ENCODE peak calls at places on chromosomes 12 and 14, in six cellular contexts. C is astrocyte; P is CD8-positive, alpha-beta memory T cell; O is endodermal cell; E is choroid plexus epithelial cell; Q is stomach. V is an unnamed sample.

GRCh38 chr14:44112774-44113460 is 394.2 kb downstream of the FSCB start:
- DNase-seq in Q (no peak), C (no peak), E (no peak), O (no peak), P (no peak), V (no peak)

GRCh38 chr12:32106153-32106516 is 512 bp upstream of the BICD1 start:
- DNase-seq in O (no peak), E (no peak), C (no peak), P (no peak), Q (no peak), V (no peak)

GRCh38 chr14:86462193-86462592 is 932.2 kb downstream of the FLRT2 start:
- DNase-seq in O (peak), E (peak), Q (no peak), P (no peak), C (no peak), V (peak)

GRCh38 chr12:108190529-108190928 is 61.4 kb downstream of the WSCD2 start:
- DNase-seq in P (no peak), Q (no peak), C (no peak), O (no peak), E (no peak), V (peak)

GRCh38 chr12:128794661-128795529 is 28.9 kb downstream of the SLC15A4 start:
- DNase-seq in P (no peak), Q (peak), E (no peak), C (no peak), O (no peak), V (no peak)

GRCh38 chr12:113130457-113131135 is 5.0 kb downstream of the RASAL1 start:
- DNase-seq in E (no peak), C (no peak), P (no peak), Q (no peak), O (peak), V (peak)

GRCh38 chr14:105941226-105942166 is 415.1 kb downstream of the TMEM121 start:
- DNase-seq in O (no peak), Q (no peak), E (no peak), C (no peak), P (no peak), V (no peak)

GRCh38 chr12:84572186-84572585 is 340.4 kb downstream of the SLC6A15 start:
- DNase-seq in O (no peak), Q (no peak), E (peak), C (peak), P (no peak), V (no peak)

GRCh38 chr12:132049876-132050275 is 94.2 kb downstream of the DDX51 start:
- DNase-seq in Q (no peak), C (no peak), E (no peak), O (no peak), P (no peak), V (no peak)

GRCh38 chr14:89489796-89490506 is 72.9 kb upstream of the FOXN3 start:
- DNase-seq in O (no peak), P (no peak), E (no peak), Q (no peak), C (no peak), V (peak)

GRCh38 chr12:120710805-120711296 is 593 bp downstream of the UNC119B start:
- DNase-seq in C (no peak), O (peak), P (peak), E (no peak), Q (no peak), V (peak)

GRCh38 chr14:67389261-67389660 is 22.7 kb downstream of the PLEK2 start:
- DNase-seq in O (no peak), P (no peak), Q (no peak), E (no peak), C (no peak), V (no peak)

GRCh38 chr12:106941481-106942156 is 14.1 kb upstream of the TMEM263 start:
- DNase-seq in O (no peak), C (no peak), Q (no peak), E (no peak), P (no peak), V (no peak)

GRCh38 chr14:64253672-64254071 is 40.5 kb downstream of the ESR2 start:
- DNase-seq in Q (no peak), C (peak), P (no peak), O (no peak), E (peak), V (peak)

GRCh38 chr12:50637870-50638481 is 125.9 kb upstream of the ATF1 start:
- DNase-seq in E (peak), O (no peak), C (peak), P (no peak), Q (no peak), V (peak)

GRCh38 chr14:90842726-90843125 is 26.5 kb upstream of the TTC7B start:
- DNase-seq in O (no peak), C (no peak), E (no peak), P (no peak), Q (no peak), V (no peak)

GRCh38 chr14:23667134-23667533 is 31.0 kb downstream of the DHRS2 start:
- DNase-seq in O (no peak), Q (no peak), P (no peak), E (no peak), C (no peak), V (no peak)

GRCh38 chr12:22321018-22321605 is 13.4 kb downstream of the ST8SIA1 start:
- DNase-seq in P (no peak), C (no peak), O (peak), E (no peak), Q (no peak), V (no peak)

GRCh38 chr14:72544615-72545387 is 349.1 kb downstream of the DPF3 start:
- DNase-seq in C (no peak), Q (no peak), P (no peak), O (peak), E (peak), V (no peak)

GRCh38 chr12:61854902-61855301 is 405.3 kb upstream of the USP15 start:
- DNase-seq in P (no peak), E (peak), Q (no peak), C (peak), O (no peak), V (no peak)
- H3K4me3 ChIP-seq in P (no peak), E (no peak), Q (no peak), C (no peak), O (no peak), V (no peak)

GRCh38 chr14:36507847-36508417 is 12.1 kb downstream of the NKX2-1 start:
- DNase-seq in E (no peak), P (no peak), O (no peak), Q (no peak), C (no peak), V (no peak)
- H3K4me3 ChIP-seq in E (no peak), P (no peak), O (no peak), Q (no peak), C (no peak), V (no peak)

DNA sequence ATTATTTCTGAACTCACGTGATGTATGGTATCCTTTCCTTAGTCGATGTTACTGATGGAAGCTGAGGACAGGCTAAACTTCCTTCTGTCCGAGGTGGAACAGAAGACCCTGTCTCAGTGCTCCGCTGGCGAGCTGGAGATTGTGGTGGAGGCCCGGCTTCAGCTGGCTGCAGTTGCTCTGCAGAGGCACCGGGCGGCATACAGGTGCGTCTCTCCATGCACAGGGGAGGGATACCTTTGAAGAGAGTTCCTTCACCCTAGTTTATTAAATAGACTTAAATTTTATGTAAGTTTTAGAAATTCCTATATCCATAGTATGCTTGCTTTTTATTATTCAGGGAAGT is 186.7 kb upstream of the NEDD1 start:
- DNase-seq in P (no peak), Q (no peak), C (no peak), E (no peak), O (peak), V (peak)
- H3K4me3 ChIP-seq in P (peak), Q (peak), C (peak), E (peak), O (no peak), V (peak)

DNA sequence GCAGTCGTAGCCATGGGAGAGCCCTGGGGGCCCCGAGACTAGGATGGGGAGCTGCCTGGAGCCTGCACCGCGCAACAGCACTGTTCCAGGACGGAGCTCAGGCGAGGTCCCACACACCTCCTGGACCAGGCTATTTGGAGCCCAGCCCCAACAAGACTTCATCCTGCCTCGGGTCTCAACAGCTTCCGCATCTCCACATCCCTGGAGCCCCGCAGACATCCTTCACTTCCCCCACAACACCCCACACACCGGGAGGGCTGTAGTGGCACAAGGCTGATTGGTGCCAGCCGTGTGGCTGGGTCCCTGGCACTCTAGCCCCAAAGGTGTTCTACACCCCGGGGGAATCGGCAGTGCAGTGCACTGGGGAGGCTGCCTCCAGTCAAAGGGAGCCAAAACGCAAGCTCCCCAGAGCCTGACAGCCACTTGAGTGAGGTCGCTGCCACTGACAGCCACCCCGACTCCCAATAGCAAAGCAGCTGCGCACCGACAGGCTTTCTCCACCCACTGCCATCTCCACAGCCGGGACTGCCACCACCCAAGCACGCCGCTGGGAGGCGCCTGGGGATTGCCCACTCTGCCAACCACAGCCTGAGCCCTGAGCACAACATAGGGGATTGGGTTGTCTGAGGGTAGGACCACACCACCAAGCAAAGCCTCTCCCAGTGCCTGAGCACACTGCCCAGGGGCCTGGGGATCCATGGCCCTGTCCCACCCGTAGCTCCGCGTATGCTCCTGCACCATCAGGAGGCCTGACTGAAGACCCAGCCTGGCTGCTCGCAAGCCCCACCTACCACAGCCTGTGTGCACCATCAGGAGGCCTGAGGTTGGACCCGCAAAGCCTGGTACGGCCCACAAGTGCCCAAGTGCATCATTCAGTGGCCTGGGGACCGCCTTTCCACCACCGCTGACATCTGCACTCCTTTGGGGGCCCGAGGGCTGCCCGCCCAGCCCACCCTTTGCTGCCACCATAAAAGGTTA is 13.2 kb upstream of the KLRF1 start:
- DNase-seq in Q (peak), P (peak), E (peak), O (peak), C (no peak), V (peak)
- H3K4me3 ChIP-seq in Q (peak), P (peak), E (peak), O (no peak), C (peak), V (peak)

GRCh38 chr12:93183940-93184663 is 193.6 kb upstream of the NUDT4 start:
- DNase-seq in Q (no peak), O (no peak), P (no peak), E (peak), C (peak), V (peak)
- H3K4me3 ChIP-seq in Q (no peak), O (no peak), P (no peak), E (no peak), C (no peak), V (peak)

DNA sequence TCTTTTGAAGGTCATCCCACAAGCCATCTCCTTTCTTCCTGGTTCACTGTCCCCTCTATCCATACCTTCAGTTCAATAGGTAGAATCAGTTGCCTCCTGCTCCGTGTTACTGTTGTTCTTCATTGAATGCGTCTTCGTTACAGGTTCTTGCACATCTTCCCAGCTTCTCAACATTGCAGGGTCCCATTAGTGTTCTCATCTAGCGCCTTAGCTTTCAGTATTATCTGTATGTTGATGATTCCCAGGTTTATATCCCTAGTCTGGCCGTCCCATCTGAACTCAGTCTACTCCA is 2.0 kb downstream of the SCFD1 start:
- DNase-seq in Q (no peak), C (no peak), P (no peak), O (no peak), E (no peak), V (no peak)
- H3K4me3 ChIP-seq in Q (no peak), C (no peak), P (no peak), O (peak), E (no peak), V (peak)

DNA sequence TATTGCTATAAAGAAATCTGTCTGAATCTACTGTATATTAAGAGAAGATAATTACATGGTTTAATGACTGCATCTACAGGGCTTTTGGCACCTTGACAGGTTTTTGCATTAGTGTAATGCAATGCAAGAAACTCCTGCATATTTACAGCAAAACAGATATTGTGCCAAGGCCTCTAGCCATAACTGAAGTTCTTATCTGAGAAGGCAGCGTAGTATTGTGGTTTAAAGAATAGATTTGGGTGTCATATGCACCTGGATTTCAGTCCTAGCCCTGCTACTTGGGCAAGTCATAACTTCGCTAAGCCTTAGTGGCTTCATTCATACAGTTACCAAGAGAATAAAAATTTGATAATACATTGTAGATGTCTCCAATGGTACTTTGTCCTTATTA is 350.1 kb downstream of the CCDC91 start:
- DNase-seq in O (no peak), C (no peak), E (peak), P (no peak), Q (no peak), V (no peak)
- H3K4me3 ChIP-seq in O (no peak), C (no peak), E (no peak), P (no peak), Q (no peak), V (no peak)

GRCh38 chr12:80707830-80708534 is 548 bp downstream of the MYF6 start:
- DNase-seq in E (no peak), P (peak), O (peak), C (peak), Q (no peak), V (no peak)
- H3K4me3 ChIP-seq in E (peak), P (no peak), O (peak), C (peak), Q (peak), V (peak)

GRCh38 chr14:60094306-60094897 is 2.7 kb downstream of the PCNX4 start:
- DNase-seq in P (no peak), E (peak), O (peak), Q (no peak), C (peak), V (no peak)

GRCh38 chr14:60092516-60092915 is 793 bp downstream of the PCNX4 start:
- DNase-seq in E (peak), Q (no peak), O (no peak), C (peak), P (no peak), V (peak)

GRCh38 chr14:60091550-60092511 is at the start of gene PCNX4:
- DNase-seq in C (peak), O (peak), E (peak), P (peak), Q (peak), V (peak)

GRCh38 chr14:60093088-60093487 is 1.4 kb downstream of the PCNX4 start:
- DNase-seq in O (no peak), P (no peak), C (no peak), E (peak), Q (no peak), V (peak)

DNA sequence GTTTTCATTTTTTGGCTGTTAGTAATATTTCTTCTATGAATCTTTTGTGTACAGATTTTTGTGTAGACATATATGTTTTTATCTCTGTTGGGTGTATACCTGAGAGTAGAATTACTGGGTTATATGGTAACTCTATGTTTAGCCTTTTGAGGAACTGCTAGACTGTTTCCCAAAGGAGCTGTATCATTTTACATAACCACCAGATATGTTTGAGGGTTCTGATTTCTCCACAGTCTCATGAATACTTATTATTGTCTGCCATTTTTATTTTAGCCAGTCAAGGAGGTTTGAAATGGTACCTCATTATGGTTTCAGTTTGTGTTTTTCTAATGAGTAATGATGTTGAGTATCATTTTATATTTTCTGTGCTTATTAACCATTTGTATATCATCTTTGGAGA is 1.9 kb downstream of the PCNX4 start:
- DNase-seq in Q (no peak), C (no peak), E (peak), O (no peak), P (no peak), V (peak)
- H3K4me3 ChIP-seq in Q (peak), C (peak), E (peak), O (peak), P (peak), V (peak)

V was measured in adipocyte.